ENCODE peak calls at places on chromosome 1, in four cellular contexts. W, P, X and U are unnamed samples.

GRCh38 chr1:78651247-78651646 is 1.6 kb downstream of the IFI44 start:
- DNase-seq in P (no peak), W (no peak), X (no peak), U (no peak)

GRCh38 chr1:161374373-161374772 is 6.7 kb upstream of the CFAP126 start:
- DNase-seq in X (no peak), W (peak), P (no peak), U (no peak)

GRCh38 chr1:18464665-18465050 is 16.1 kb upstream of the KLHDC7A start:
- DNase-seq in P (no peak), W (no peak), X (no peak), U (no peak)

GRCh38 chr1:66337249-66337648 is 196.7 kb upstream of the SGIP1 start:
- DNase-seq in P (no peak), W (no peak), X (no peak), U (no peak)

GRCh38 chr1:245495681-245496080 is 340.9 kb downstream of the KIF26B start:
- DNase-seq in W (no peak), X (no peak), P (no peak), U (no peak)

GRCh38 chr1:19529570-19530145 is 44.3 kb upstream of the CAPZB start:
- DNase-seq in X (no peak), W (peak), P (no peak), U (no peak)

GRCh38 chr1:101653482-101653946 is 343.2 kb downstream of the OLFM3 start:
- DNase-seq in W (no peak), P (no peak), X (no peak), U (no peak)

GRCh38 chr1:165650981-165651625 is 20.1 kb downstream of the MGST3 start:
- DNase-seq in W (no peak), X (no peak), P (no peak), U (no peak)

GRCh38 chr1:171637928-171638576 is 14.4 kb downstream of the MYOC start:
- DNase-seq in X (no peak), P (no peak), W (no peak), U (no peak)

GRCh38 chr1:1565340-1565739 is 9.3 kb downstream of the SSU72 start:
- DNase-seq in X (no peak), P (no peak), W (no peak), U (no peak)

GRCh38 chr1:206693029-206693428 is 8.3 kb downstream of the MAPKAPK2 start:
- DNase-seq in P (no peak), X (no peak), W (no peak), U (no peak)

GRCh38 chr1:230299148-230300006 is 126.8 kb downstream of the PGBD5 start:
- DNase-seq in P (no peak), X (no peak), W (no peak), U (no peak)

GRCh38 chr1:59126361-59126760 is 170.5 kb upstream of the FGGY start:
- DNase-seq in P (no peak), W (no peak), X (no peak), U (no peak)

GRCh38 chr1:40155910-40156309 is 5.3 kb upstream of the RLF start:
- DNase-seq in X (no peak), P (no peak), W (no peak), U (no peak)

GRCh38 chr1:36920801-36921405 is 113.4 kb downstream of the GRIK3 start:
- DNase-seq in W (no peak), X (no peak), P (no peak), U (no peak)

GRCh38 chr1:21261551-21262281 is 28.5 kb downstream of the ECE1 start:
- DNase-seq in W (peak), P (no peak), X (no peak), U (peak)

DNA sequence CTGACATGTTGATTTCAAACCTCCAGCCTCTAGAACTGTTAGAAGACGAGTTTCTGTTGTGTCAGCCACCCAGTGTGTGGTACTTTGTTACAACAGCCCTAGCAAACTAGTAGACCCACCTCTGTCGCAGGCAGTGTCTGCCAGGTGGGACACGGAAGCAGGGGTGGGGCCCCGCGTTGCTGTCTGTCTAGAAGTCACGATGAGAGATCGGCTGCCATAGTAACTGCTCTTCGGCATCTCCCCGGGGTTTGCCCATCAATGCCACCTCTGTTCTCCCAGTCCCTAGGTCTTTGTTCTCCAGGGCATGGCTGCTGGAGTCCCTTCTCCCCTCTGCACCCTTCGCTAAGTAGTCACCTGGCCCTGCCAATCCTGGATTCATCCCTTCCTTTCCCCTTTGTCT is 15.2 kb upstream of the CLSTN1 start:
- DNase-seq in P (no peak), W (no peak), X (no peak), U (no peak)
- TF ChIP-seq SPI1 in P (no peak), W (no peak), X (no peak), U (no peak)

GRCh38 chr1:89590341-89591080 is 42.4 kb upstream of the LRRC8C start:
- DNase-seq in X (no peak), W (no peak), P (no peak), U (no peak)
- TF ChIP-seq SPI1 in X (no peak), W (no peak), P (no peak), U (no peak)

DNA sequence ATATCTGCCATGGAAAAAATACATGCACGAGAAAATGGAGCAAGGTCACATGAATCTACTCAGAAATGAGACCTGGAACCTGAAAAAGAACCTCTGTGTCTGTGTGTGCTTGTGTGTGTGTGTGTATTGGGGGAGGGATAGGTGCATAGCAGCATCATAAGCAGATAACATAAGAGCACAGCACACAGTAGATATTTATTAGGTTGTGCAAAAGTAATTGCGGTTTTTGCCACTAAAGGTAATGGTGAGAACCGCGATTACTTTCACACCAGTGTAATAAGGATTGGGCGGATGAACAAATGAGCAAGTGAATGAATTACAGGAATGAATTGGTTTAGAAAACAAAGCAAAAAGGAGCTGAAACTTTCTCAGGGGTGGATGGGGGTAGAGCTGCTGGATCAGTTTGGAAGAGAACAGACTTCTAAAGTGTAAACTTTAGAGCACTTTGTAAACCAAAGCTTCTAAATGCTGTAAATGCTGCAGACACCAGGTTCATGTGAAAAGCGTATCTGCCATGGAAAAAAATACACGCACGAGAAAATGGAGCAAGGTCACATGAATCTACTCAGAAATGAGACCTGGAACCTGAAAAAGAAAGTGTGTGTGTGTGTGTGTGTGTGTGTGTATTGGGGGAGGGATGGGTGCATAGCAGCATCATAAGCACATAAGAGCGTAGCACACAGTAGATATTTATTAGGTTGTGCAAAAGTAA is 156.9 kb downstream of the TOMM20 start:
- DNase-seq in X (peak), P (no peak), W (no peak), U (no peak)
- TF ChIP-seq SPI1 in X (no peak), P (no peak), W (no peak), U (no peak)

GRCh38 chr1:30748098-30748698 is 9.4 kb downstream of the LAPTM5 start:
- DNase-seq in W (no peak), P (no peak), X (no peak), U (no peak)
- TF ChIP-seq SPI1 in W (no peak), P (no peak), X (no peak), U (no peak)

GRCh38 chr1:242033331-242033956 is 34.5 kb upstream of the MAP1LC3C start:
- DNase-seq in X (no peak), P (no peak), W (no peak), U (no peak)
- TF ChIP-seq SPI1 in X (no peak), P (no peak), W (no peak), U (no peak)

GRCh38 chr1:51237313-51237700 is 1.2 kb downstream of the RNF11 start:
- DNase-seq in X (no peak), W (no peak), P (no peak), U (no peak)

GRCh38 chr1:51242546-51242945 is 6.5 kb downstream of the RNF11 start:
- DNase-seq in P (no peak), W (no peak), X (no peak), U (no peak)

GRCh38 chr1:51237714-51238403 is 1.8 kb downstream of the RNF11 start:
- DNase-seq in X (no peak), W (no peak), P (no peak), U (no peak)

GRCh38 chr1:51241119-51241518 is 5.0 kb downstream of the RNF11 start:
- DNase-seq in W (no peak), X (no peak), P (no peak), U (no peak)

GRCh38 chr1:51240096-51240495 is 4.0 kb downstream of the RNF11 start:
- DNase-seq in X (no peak), W (no peak), P (no peak), U (no peak)
- TF ChIP-seq SPI1 in X (no peak), W (no peak), P (no peak), U (no peak)